ENCODE peak calls at places on chromosomes 4 and X, in ten cellular contexts. Q is cardiac muscle cell, M is adrenal gland, J is mammary epithelial cell, U is AG04450, T is esophagus squamous epithelium, D is heart left ventricle, I is fibroblast of lung, Z is thoracic aorta, N is left ventricle myocardium inferior. C is an unnamed sample.

GRCh38 chr4:78120144-78120880 is 63.2 kb downstream of the FRAS1 start:
- DNase-seq in Q (no peak), M (no peak), J (no peak), U (no peak), T (no peak), D (no peak), I (no peak), Z (no peak), N (no peak), C (no peak)

GRCh38 chr4:110516106-110516922 is 40.4 kb downstream of the ENPEP start:
- DNase-seq in Q (peak), M (peak), J (peak), U (no peak), T (no peak), D (peak), I (peak), Z (no peak), N (peak), C (peak)

GRCh38 chr4:98510757-98511517 is 147.5 kb downstream of the TSPAN5 start:
- DNase-seq in Q (peak), M (no peak), J (peak), U (peak), T (no peak), D (no peak), I (peak), Z (no peak), N (no peak), C (no peak)

GRCh38 chr4:70747874-70748273 is 26.1 kb downstream of the RUFY3 start:
- DNase-seq in Q (peak), M (no peak), J (no peak), U (no peak), T (no peak), D (no peak), I (peak), Z (no peak), N (no peak), C (no peak)

GRCh38 chrX:45900751-45901150 is 644.5 kb downstream of the ZNF674 start:
- DNase-seq in Q (peak), M (no peak), J (no peak), U (no peak), T (no peak), D (no peak), I (peak), Z (no peak), N (no peak), C (no peak)

GRCh38 chrX:123779908-123780396 is 47.1 kb upstream of the THOC2 start:
- DNase-seq in Q (no peak), M (no peak), J (no peak), U (no peak), T (no peak), D (no peak), I (no peak), Z (no peak), N (no peak), C (no peak)

GRCh38 chr4:168710353-168710946 is 213.6 kb downstream of the PALLD start:
- DNase-seq in Q (peak), M (peak), J (peak), U (peak), T (no peak), D (peak), I (peak), Z (no peak), N (no peak), C (peak)

GRCh38 chrX:7252013-7252610 is 104.2 kb upstream of the PUDP start:
- DNase-seq in Q (no peak), M (no peak), J (peak), U (no peak), T (no peak), D (no peak), I (no peak), Z (no peak), N (no peak), C (peak)

GRCh38 chr4:54320826-54321320 is 91.8 kb downstream of the PDGFRA start:
- DNase-seq in Q (no peak), M (no peak), J (peak), U (no peak), T (no peak), D (no peak), I (no peak), Z (no peak), N (no peak), C (no peak)

GRCh38 chr4:81195475-81195874 is 19.5 kb downstream of the PRKG2 start:
- DNase-seq in Q (no peak), M (no peak), J (no peak), U (no peak), T (no peak), D (no peak), I (no peak), Z (no peak), N (no peak), C (no peak)

GRCh38 chr4:151957163-151957562 is 196.4 kb upstream of the GATB start:
- DNase-seq in Q (peak), M (no peak), J (no peak), U (no peak), T (no peak), D (peak), I (peak), Z (no peak), N (no peak), C (no peak)

GRCh38 chr4:7470111-7470510 is 35.4 kb upstream of the PSAPL1 start:
- DNase-seq in Q (no peak), M (no peak), J (no peak), U (no peak), T (no peak), D (no peak), I (no peak), Z (no peak), N (no peak), C (no peak)

GRCh38 chrX:43380704-43381103 is 275.4 kb upstream of the MAOA start:
- DNase-seq in Q (no peak), M (no peak), J (no peak), U (no peak), T (no peak), D (no peak), I (no peak), Z (no peak), N (no peak), C (no peak)

GRCh38 chrX:2546496-2546895 is 45.7 kb upstream of the DHRSX start:
- DNase-seq in Q (no peak), M (no peak), J (no peak), U (no peak), T (no peak), D (no peak), I (no peak), Z (no peak), N (no peak), C (no peak)

GRCh38 chr4:25767877-25768475 is 94.8 kb downstream of the SEL1L3 start:
- DNase-seq in Q (peak), M (peak), J (peak), U (peak), T (no peak), D (peak), I (peak), Z (no peak), N (peak), C (peak)

GRCh38 chr4:8221476-8221875 is 22.4 kb downstream of the SH3TC1 start:
- DNase-seq in Q (peak), M (no peak), J (no peak), U (no peak), T (no peak), D (no peak), I (peak), Z (no peak), N (no peak), C (no peak)

GRCh38 chrX:152635941-152636340 is 1.8 kb upstream of the GABRQ start:
- DNase-seq in Q (peak), M (peak), J (peak), U (peak), T (no peak), D (no peak), I (peak), Z (no peak), N (no peak), C (peak)

GRCh38 chr4:183402771-183403170 is 41.7 kb upstream of the CDKN2AIP start:
- DNase-seq in Q (no peak), M (no peak), J (no peak), U (no peak), T (no peak), D (no peak), I (peak), Z (no peak), N (no peak), C (no peak)

GRCh38 chr4:149409186-149410056 is 406.2 kb downstream of the IQCM start:
- DNase-seq in Q (peak), M (peak), J (peak), U (peak), T (no peak), D (peak), I (peak), Z (peak), N (peak), C (no peak)

GRCh38 chrX:17024896-17025295 is 78.4 kb downstream of the REPS2 start:
- DNase-seq in Q (peak), M (peak), J (no peak), U (no peak), T (no peak), D (no peak), I (no peak), Z (no peak), N (no peak), C (no peak)

GRCh38 chr4:165207016-165207430 is 338 bp upstream of the KLHL2 start:
- DNase-seq in Q (peak), M (no peak), J (peak), U (no peak), T (no peak), D (no peak), I (peak), Z (no peak), N (no peak), C (peak)

GRCh38 chr4:111631157-111631999 is 513.9 kb upstream of the FAM241A start:
- DNase-seq in Q (peak), M (no peak), J (no peak), U (no peak), T (no peak), D (no peak), I (peak), Z (no peak), N (no peak), C (no peak)

GRCh38 chr4:87931932-87932331 is 43.6 kb upstream of the SPP1 start:
- DNase-seq in Q (no peak), M (no peak), J (no peak), U (no peak), T (no peak), D (no peak), I (no peak), Z (no peak), N (no peak), C (no peak)

GRCh38 chrX:31228415-31228832 is 156.6 kb upstream of the FTHL17 start:
- DNase-seq in Q (peak), M (no peak), J (peak), U (peak), T (no peak), D (peak), I (peak), Z (no peak), N (no peak), C (peak)

GRCh38 chr4:102586644-102587021 is 85.5 kb downstream of the NFKB1 start:
- DNase-seq in Q (no peak), M (no peak), J (no peak), U (no peak), T (no peak), D (no peak), I (no peak), Z (no peak), N (no peak), C (no peak)

GRCh38 chr4:38499101-38499500 is 164.9 kb upstream of the KLF3 start:
- DNase-seq in Q (no peak), M (no peak), J (no peak), U (no peak), T (no peak), D (no peak), I (peak), Z (no peak), N (no peak), C (no peak)

GRCh38 chrX:148270499-148270898 is 229.9 kb upstream of the AFF2 start:
- DNase-seq in Q (no peak), M (no peak), J (no peak), U (no peak), T (no peak), D (no peak), I (no peak), Z (no peak), N (no peak), C (no peak)

GRCh38 chr4:38531126-38531737 is 132.8 kb upstream of the KLF3 start:
- DNase-seq in Q (peak), M (no peak), J (no peak), U (peak), T (no peak), D (no peak), I (peak), Z (no peak), N (no peak), C (no peak)

GRCh38 chrX:124289443-124289842 is 43.0 kb upstream of the TEX13D start:
- DNase-seq in Q (no peak), M (no peak), J (no peak), U (no peak), T (no peak), D (no peak), I (no peak), Z (no peak), N (no peak), C (no peak)

GRCh38 chr4:125198916-125199315 is 115.8 kb upstream of the FAT4 start:
- DNase-seq in Q (peak), M (no peak), J (peak), U (no peak), T (no peak), D (no peak), I (peak), Z (no peak), N (no peak), C (no peak)

GRCh38 chr4:85842540-85842939 is 367.6 kb downstream of the ARHGAP24 start:
- DNase-seq in Q (peak), M (no peak), J (no peak), U (no peak), T (no peak), D (peak), I (peak), Z (peak), N (no peak), C (no peak)

GRCh38 chr4:176123710-176124407 is 58.2 kb downstream of the WDR17 start:
- DNase-seq in Q (peak), M (peak), J (peak), U (no peak), T (no peak), D (peak), I (peak), Z (no peak), N (no peak), C (peak)

GRCh38 chr4:163072222-163072621 is 94.5 kb downstream of the NAF1 start:
- DNase-seq in Q (no peak), M (no peak), J (peak), U (no peak), T (no peak), D (no peak), I (peak), Z (no peak), N (no peak), C (no peak)

GRCh38 chrX:9912341-9912740 is 54.8 kb upstream of the CLDN34 start:
- DNase-seq in Q (peak), M (no peak), J (peak), U (no peak), T (no peak), D (no peak), I (peak), Z (no peak), N (no peak), C (no peak)

GRCh38 chr4:90582087-90582486 is 454.9 kb downstream of the CCSER1 start:
- DNase-seq in Q (no peak), M (no peak), J (no peak), U (no peak), T (no peak), D (no peak), I (no peak), Z (no peak), N (no peak), C (no peak)

DNA sequence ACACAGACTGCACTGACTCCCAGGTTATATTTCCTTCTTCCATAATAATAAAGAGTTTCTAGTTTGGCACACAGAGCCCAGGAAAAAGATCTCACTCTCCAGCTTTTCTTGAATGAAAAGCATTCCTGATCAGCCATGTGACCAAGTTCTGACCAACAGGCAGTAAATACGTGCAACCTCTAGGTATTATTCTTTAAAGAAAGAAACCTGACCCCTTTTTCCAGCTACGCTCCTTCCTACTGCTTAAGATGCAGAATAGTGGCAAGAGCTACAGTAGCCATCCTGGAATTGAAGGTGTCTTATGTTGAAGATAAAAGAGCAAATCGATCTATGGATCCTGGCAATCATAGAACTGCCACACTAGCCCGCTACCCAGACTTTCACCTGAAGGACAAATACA is 76.7 kb downstream of the LRBA start:
- DNase-seq in Q (no peak), M (no peak), J (no peak), U (no peak), T (no peak), D (no peak), I (no peak), Z (no peak), N (no peak), C (no peak)
- H3K27ac ChIP-seq in Q (no peak), M (no peak), J (no peak), U (no peak), T (no peak), D (no peak), I (no peak), Z (no peak), N (no peak), C (no peak)

GRCh38 chrX:33210156-33210555 is 1.2 kb downstream of the DMD start:
- DNase-seq in Q (no peak), M (no peak), J (no peak), U (no peak), T (no peak), D (no peak), I (no peak), Z (no peak), N (no peak), C (no peak)

GRCh38 chrX:33207056-33207455 is 4.3 kb downstream of the DMD start:
- DNase-seq in Q (peak), M (no peak), J (peak), U (no peak), T (no peak), D (no peak), I (no peak), Z (no peak), N (no peak), C (no peak)

DNA sequence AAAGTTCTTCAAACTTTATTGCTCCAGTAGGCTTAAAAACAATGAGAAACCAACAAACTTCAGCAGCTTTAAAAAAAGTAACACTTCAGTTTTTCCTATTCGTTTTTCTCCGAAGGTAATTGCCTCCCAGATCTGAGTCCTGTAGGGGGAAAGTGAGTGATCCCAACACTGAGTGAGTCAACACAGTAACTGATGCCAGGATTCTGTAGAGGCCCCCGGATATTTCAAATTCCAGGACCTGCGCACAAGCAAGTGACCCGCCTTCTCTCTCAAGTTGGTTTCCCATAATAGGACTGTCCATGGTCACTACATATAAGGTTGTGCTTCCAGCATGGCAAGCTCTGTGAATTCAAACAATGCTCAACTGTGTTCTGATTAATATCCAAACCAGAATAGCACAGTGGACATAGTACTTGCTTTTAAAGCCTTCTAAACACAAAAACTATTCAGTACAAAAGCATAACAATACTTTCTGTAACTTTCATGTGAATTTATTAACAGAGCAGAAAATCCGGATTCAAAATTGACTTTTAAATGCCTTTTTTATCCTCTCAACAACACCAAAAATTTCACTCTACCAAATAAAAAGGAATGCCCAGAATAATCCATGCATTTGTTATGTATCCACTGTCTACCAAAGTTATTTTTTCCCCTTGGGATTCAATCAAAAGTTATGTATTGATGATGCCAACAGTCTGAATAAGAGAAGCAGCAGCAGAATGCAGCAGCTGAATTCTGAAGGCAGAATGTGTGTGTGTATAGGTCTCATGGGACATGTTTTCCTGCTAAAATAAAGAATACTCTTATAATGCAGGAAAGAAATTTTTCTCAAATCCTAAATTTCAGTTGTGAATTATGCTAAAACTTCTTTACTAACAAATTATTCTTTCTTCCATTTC is at the start of gene DMD:
- DNase-seq in Q (peak), M (peak), J (peak), U (peak), T (no peak), D (peak), I (peak), Z (peak), N (peak), C (peak)
- H3K4me3 ChIP-seq in Q (peak), M (no peak), J (peak), U (peak), T (peak), D (peak), I (peak), Z (peak), N (peak), C (no peak)

GRCh38 chr4:2712261-2712842 is 43.8 kb downstream of the TNIP2 start:
- DNase-seq in Q (peak), M (peak), J (no peak), U (no peak), T (no peak), D (no peak), I (peak), Z (no peak), N (no peak), C (no peak)
- TF ChIP-seq CTCF in Q (peak), M (peak), J (no peak), U (peak), T (no peak), D (no peak), I (peak), Z (no peak), N (peak), C (no peak)

DNA sequence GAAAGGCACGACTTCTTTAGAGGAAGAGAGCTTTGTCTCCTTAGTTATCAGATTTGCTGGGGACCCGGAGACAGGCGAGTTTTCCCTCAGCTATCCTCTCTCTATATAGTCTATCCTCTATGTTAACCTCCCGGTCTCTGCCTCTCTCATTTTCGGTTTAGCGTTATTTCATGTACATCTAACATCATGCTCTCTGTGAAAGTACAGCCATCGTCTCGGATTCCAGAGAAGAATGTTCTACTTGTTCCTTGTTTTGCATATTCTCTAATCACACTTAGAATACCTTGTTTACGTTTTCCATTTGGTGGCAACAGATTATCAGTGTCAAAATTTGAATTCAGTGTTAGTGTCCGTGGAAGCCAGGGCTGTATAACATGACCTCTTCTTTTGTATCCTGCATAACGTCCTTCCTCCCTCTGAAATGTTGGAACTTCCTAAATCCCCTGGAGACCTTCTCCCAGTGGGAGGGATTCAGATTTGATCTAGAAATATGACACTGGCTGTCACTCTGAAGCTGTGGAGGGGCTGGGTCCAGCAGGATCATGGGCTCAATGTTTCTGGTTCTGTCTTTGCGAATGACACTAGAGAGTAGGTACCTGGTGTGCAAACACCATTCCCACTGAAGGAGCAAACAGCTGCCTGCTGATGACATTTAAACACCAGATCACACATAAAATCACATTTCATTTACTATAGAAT is 725 bp upstream of the CXCL3 start:
- DNase-seq in Q (peak), M (no peak), J (no peak), U (no peak), T (no peak), D (no peak), I (peak), Z (no peak), N (no peak), C (no peak)
- H3K27ac ChIP-seq in Q (no peak), M (peak), J (peak), U (peak), T (peak), D (peak), I (peak), Z (no peak), N (peak), C (peak)

C was measured in body of pancreas.